ENCODE peak calls at places on chromosomes 7 and 10, in six cellular contexts. Q is CD8-positive, alpha-beta T cell; G is esophagus muscularis mucosa; R is upper lobe of left lung; K is OCI-LY7; S is ovary. T is an unnamed sample.

GRCh38 chr10:31219321-31219720 is 99.7 kb upstream of the ZEB1 start:
- DNase-seq in G (no peak), R (no peak), Q (no peak), S (no peak), K (no peak), T (no peak)

GRCh38 chr10:123154943-123155505 is 822 bp downstream of the BUB3 start:
- DNase-seq in G (no peak), S (no peak), K (no peak), Q (no peak), R (no peak), T (peak; percentile 50)

GRCh38 chr7:50982626-50983025 is 199.9 kb upstream of the GRB10 start:
- DNase-seq in G (peak; percentile 64), K (no peak), R (no peak), Q (no peak), S (no peak), T (no peak)

GRCh38 chr7:2011266-2012043 is 221.3 kb downstream of the MAD1L1 start:
- DNase-seq in R (peak; percentile 42), S (no peak), K (no peak), G (no peak), Q (peak; percentile 3), T (no peak)

GRCh38 chr7:30596043-30596641 is 1.5 kb downstream of the GARS1 start:
- DNase-seq in R (no peak), G (no peak), S (no peak), K (peak; percentile 81), Q (no peak), T (peak; percentile 44)

GRCh38 chr10:116684781-116685180 is 57.6 kb downstream of the HSPA12A start:
- DNase-seq in G (no peak), Q (no peak), K (no peak), R (no peak), S (peak; percentile 11), T (no peak)

GRCh38 chr10:29407280-29407858 is 118.5 kb downstream of the LYZL1 start:
- DNase-seq in R (no peak), G (no peak), S (no peak), Q (no peak), K (peak; percentile 18), T (no peak)

GRCh38 chr10:3548702-3549101 is 236.3 kb downstream of the KLF6 start:
- DNase-seq in R (no peak), K (no peak), S (no peak), G (no peak), Q (no peak), T (peak; percentile 50)

GRCh38 chr10:113469796-113470195 is 83.1 kb upstream of the HABP2 start:
- DNase-seq in Q (no peak), K (no peak), G (peak; percentile 14), R (no peak), S (no peak), T (no peak)

GRCh38 chr10:78196964-78197363 is 163.3 kb downstream of the RPS24 start:
- DNase-seq in Q (no peak), R (no peak), K (no peak), S (no peak), G (no peak), T (peak; percentile 44)

GRCh38 chr10:49296826-49297225 is 2.1 kb upstream of the C10orf71 start:
- DNase-seq in Q (no peak), G (no peak), R (no peak), S (no peak), K (no peak), T (no peak)

GRCh38 chr7:21261627-21262564 is 166.0 kb upstream of the SP4 start:
- DNase-seq in S (no peak), K (peak; percentile 44), R (no peak), G (no peak), Q (peak; percentile 58), T (peak; percentile 48)

DNA sequence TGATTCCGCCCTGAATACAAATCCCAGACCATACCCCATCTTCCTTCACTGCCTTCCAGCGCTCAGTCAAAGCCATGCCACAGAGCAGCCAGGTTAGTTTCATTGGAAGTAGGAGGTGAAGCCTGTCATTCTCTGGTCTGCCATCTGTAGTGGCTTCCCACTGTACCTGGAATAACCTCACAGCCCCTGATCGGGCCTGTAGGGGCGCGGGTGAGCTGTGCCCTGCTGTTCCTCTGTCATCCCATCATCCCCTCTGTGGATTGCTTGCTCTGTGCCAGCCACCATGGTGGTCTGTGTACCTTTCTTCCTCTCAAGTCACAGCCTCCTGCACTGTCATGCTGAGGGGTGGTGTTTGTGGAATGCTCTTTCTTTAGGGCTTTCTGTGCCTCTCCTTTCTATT is 155.1 kb downstream of the ZNF22 start:
- DNase-seq in S (no peak), G (no peak), R (no peak), K (no peak), Q (no peak), T (no peak)
- TF ChIP-seq CTCF in S (no peak), G (no peak), R (no peak), K (no peak), Q (no peak), T (no peak)

GRCh38 chr7:99407849-99408346 is 499 bp downstream of the PDAP1 start:
- DNase-seq in Q (peak; percentile 30), R (peak; percentile 86), G (no peak), K (peak; percentile 33), S (peak; percentile 78), T (peak; percentile 83)

GRCh38 chr7:99409192-99409572 is 413 bp downstream of the BUD31 start:
- DNase-seq in K (peak; percentile 19), Q (no peak), R (no peak), G (no peak), S (no peak), T (no peak)

GRCh38 chr7:99408347-99409191 is at the start of the genes BUD31 and PDAP1:
- DNase-seq in S (peak; percentile 94), K (peak; percentile 95), R (peak; percentile 98), Q (peak; percentile 92), G (peak; percentile 98), T (peak; percentile 97)

GRCh38 chr7:99410635-99411034 is 1.9 kb downstream of the BUD31 start:
- DNase-seq in G (no peak), Q (no peak), K (no peak), R (no peak), S (no peak), T (no peak)

GRCh38 chr7:99409814-99410213 is 1.0 kb downstream of the BUD31 start:
- DNase-seq in Q (no peak), S (no peak), G (no peak), R (no peak), K (no peak), T (no peak)
- H3K4me3 ChIP-seq in Q (peak overlapping the region; percentile 66), S (peak overlapping the region; percentile 100), G (peak overlapping the region; percentile 100), R (peak overlapping the region; percentile 98), K (peak overlapping the region; percentile 92), T (peak overlapping the region; percentile 96)

DNA sequence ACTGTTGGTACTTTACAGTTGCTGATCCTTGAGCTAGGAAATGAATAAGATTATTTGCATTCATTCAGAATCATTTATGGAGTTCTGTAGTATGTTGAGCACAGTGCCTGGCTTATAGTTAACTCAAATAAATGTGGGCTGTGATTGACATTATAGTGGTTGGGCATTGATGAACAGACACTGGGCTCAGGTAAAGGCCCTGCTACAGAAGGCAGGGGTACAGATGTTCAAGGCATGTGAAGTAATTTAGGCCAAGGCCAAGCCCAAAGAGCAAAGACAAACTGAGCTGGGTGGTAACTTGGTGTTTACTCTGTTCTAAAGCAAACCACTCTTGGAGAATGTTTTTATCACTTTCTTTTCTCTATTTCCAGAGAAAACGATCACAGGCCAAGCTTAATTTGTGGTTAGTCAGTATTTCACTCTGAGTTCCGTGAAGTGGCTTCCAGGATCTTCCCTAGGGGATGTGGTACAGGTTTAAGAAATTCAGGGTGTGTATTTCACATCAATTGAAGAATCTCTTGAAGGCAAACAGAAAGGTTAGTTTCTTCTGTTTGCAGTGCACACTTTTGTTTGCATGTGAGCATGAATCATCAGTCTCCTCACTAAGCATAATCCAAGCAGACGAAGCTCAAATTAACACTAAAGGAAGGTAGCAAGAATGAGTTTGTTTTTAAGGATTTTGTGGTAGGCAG is 113.9 kb upstream of the PRR15 start:
- DNase-seq in Q (no peak), G (no peak), K (no peak), R (no peak), S (no peak), T (no peak)
- TF ChIP-seq CTCF in Q (no peak), G (no peak), K (no peak), R (no peak), S (no peak), T (no peak)

GRCh38 chr10:110672580-110672919 is 28.4 kb downstream of the RBM20 start:
- DNase-seq in G (no peak), R (no peak), Q (no peak), S (peak; percentile 23), K (no peak), T (no peak)
- H3K4me3 ChIP-seq in G (peak overlapping the region; percentile 65), R (peak overlapping the region; percentile 55), Q (peak overlapping the region; percentile 66), S (peak overlapping the region; percentile 46), K (peak overlapping the region; percentile 71), T (peak overlapping the region; percentile 56)

DNA sequence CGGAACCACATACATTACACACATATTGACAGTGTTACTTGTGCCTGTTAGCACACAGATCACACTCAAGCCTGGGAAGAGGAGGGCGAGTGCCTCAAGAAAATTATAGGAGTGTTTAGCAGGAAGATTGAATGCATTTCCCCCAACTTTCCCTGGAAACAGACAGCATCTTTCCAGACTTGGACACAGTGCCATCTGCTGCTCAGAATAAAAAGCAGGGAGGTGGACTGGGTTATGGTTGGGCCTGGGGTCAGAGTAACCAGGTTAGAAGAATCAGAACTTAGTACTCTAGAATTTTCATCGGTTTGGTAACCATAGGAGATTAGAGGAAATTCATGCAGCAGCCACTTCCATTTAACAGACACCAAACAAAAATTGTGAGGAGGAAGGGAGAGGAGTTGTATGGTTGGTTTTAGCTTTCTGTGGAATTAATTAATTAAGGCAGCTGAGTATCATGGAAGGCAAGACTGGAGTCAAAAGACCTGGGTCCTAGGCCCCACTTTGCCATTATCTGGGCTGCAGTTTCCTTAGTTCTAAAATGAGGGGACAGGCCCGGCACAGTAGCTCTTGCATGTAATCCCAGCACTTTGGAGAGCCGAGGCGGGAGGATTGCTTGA is 43.4 kb upstream of the OPTN start:
- DNase-seq in R (no peak), K (no peak), Q (no peak), S (no peak), G (no peak), T (peak; percentile 16)
- TF ChIP-seq CTCF in R (no peak), K (peak; percentile 44), Q (no peak), S (no peak), G (peak; percentile 45), T (peak; percentile 35)

DNA sequence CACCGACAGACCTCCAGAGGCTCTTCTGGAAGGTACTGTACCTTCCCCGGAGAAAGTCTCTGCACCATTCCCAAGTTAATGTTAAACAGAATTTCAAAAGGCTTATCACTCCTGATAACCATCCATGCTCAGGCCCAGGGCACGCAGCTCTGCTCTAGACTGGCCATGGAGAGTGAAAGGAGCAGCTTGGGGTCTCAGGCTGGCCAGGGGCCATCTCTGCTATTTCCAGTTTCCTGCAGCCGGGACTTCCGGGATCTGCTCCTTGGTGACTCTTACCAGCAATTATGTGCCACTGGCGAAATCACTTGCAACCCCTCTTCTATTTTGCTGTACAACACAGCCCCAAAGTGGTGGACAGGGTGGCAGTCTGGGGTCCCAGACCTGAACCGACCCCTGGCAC is 6.0 kb downstream of the CLDN15 start:
- DNase-seq in S (no peak), G (no peak), R (no peak), K (no peak), Q (no peak), T (no peak)
- H3K4me3 ChIP-seq in S (no peak overlapping the region), G (no peak overlapping the region), R (peak overlapping the region; percentile 57), K (no peak overlapping the region), Q (no peak overlapping the region), T (no peak overlapping the region)

DNA sequence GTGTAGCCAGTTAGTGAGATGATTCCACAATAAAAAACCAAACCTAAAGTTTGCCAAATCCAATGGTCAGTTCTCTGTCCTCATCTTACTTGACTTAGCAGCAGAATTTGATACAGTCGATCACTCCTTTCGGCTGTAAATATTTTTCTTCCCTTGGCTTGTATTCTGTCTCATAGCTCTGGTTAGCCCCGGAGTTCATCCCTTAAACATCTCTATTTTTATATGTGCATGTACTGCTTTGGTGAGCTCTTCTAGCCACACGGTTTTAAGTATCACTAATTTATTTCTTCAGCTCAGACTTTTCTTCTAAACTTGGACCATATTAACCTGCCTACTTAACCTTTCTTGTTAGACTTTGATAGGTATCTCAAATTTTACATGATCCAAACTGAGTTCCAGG is 17.8 kb upstream of the ASB15 start:
- DNase-seq in K (no peak), Q (no peak), G (no peak), R (no peak), S (no peak), T (no peak)
- TF ChIP-seq CTCF in K (no peak), Q (no peak), G (no peak), R (no peak), S (no peak), T (no peak)

T was measured in cardiac fibroblast.